ENCODE peak calls at places on chromosomes 3 and 15, in seven cellular contexts. Z, K, R, U, T, L and S are unnamed samples.

GRCh38 chr3:10561942-10562565 is 56.7 kb upstream of the ATP2B2 start:
- DNase-seq in R (no peak), T (no peak), U (no peak), K (no peak), L (no peak), Z (no peak), S (peak; percentile 15)

GRCh38 chr3:72694398-72694797 is 153.8 kb downstream of the SHQ1 start:
- DNase-seq in T (no peak), Z (no peak), R (peak; percentile 38), K (peak; percentile 55), U (no peak), L (no peak), S (no peak)

GRCh38 chr3:53766706-53767105 is 79.5 kb downstream of the CHDH start:
- DNase-seq in Z (no peak), L (no peak), R (no peak), U (no peak), K (no peak), T (no peak), S (no peak)

GRCh38 chr3:128494152-128494650 is 1.2 kb upstream of the GATA2 start:
- DNase-seq in R (no peak), T (no peak), K (no peak), L (no peak), Z (no peak), U (no peak), S (no peak)

GRCh38 chr3:107264888-107265287 is 112.4 kb upstream of the CCDC54 start:
- DNase-seq in Z (no peak), U (no peak), L (no peak), T (no peak), K (no peak), R (no peak), S (no peak)

GRCh38 chr15:90099868-90100854 is 2.1 kb downstream of the IDH2 start:
- DNase-seq in U (no peak), Z (no peak), K (peak; percentile 71), L (peak; percentile 26), R (peak; percentile 65), T (no peak), S (peak; percentile 61)

GRCh38 chr3:4859788-4860187 is 119.4 kb upstream of the BHLHE40 start:
- DNase-seq in T (no peak), K (no peak), Z (no peak), L (no peak), R (no peak), U (no peak), S (no peak)

GRCh38 chr3:187811580-187812250 is 66.4 kb upstream of the BCL6 start:
- DNase-seq in Z (no peak), L (no peak), T (no peak), K (peak; percentile 78), U (peak; percentile 26), R (peak; percentile 69), S (no peak)

GRCh38 chr3:25483456-25483855 is 55.4 kb downstream of the RARB start:
- DNase-seq in T (no peak), L (no peak), Z (no peak), R (no peak), U (no peak), K (no peak), S (no peak)

GRCh38 chr3:157594413-157594812 is 91.2 kb upstream of the VEPH1 start:
- DNase-seq in U (no peak), T (no peak), R (no peak), L (no peak), K (no peak), Z (no peak), S (no peak)

GRCh38 chr15:80641384-80641783 is 53.7 kb upstream of the ABHD17C start:
- DNase-seq in T (no peak), Z (no peak), K (no peak), L (no peak), U (no peak), R (no peak), S (no peak)

GRCh38 chr3:170327040-170327808 is 30.3 kb upstream of the SKIL start:
- DNase-seq in U (no peak), Z (no peak), L (no peak), R (no peak), T (no peak), K (no peak), S (no peak)

GRCh38 chr3:158912188-158912587 is 110.3 kb downstream of the MFSD1 start:
- DNase-seq in R (no peak), L (no peak), U (no peak), K (no peak), T (no peak), Z (no peak), S (no peak)

GRCh38 chr3:183540501-183541234 is 14.8 kb downstream of the KLHL6 start:
- DNase-seq in L (no peak), T (no peak), K (no peak), U (no peak), Z (no peak), R (no peak), S (no peak)

GRCh38 chr3:111797035-111797717 is 61.9 kb upstream of the PHLDB2 start:
- DNase-seq in K (no peak), Z (no peak), L (no peak), T (no peak), U (no peak), R (no peak), S (no peak)

GRCh38 chr3:13158441-13158840 is 85.2 kb upstream of the IQSEC1 start:
- DNase-seq in L (no peak), K (no peak), T (no peak), U (no peak), Z (no peak), R (no peak), S (no peak)

GRCh38 chr15:41774873-41775417 is 661 bp downstream of the MAPKBP1 start:
- DNase-seq in Z (no peak), R (no peak), U (no peak), K (no peak), T (no peak), L (no peak), S (no peak)

GRCh38 chr15:81161215-81161673 is 27.2 kb downstream of the CFAP161 start:
- DNase-seq in T (no peak), Z (no peak), R (no peak), L (no peak), U (no peak), K (no peak), S (no peak)